ENCODE peak calls at places on chromosomes 5 and 9, in five cellular contexts. F, O, D, G and Q are unnamed samples.
A peak's percentile ranks its signal among the peaks of the same experiment; 100 is the strongest.

GRCh38 chr5:159316519-159317383 is 13.5 kb downstream of the IL12B start:
- DNase-seq in F (peak; percentile 44), O (peak; percentile 67), D (peak; percentile 48), G (no peak), Q (peak; percentile 35)

GRCh38 chr5:149724130-149724850 is 5.8 kb upstream of the PPARGC1B start:
- DNase-seq in F (no peak), O (no peak), D (no peak), G (no peak), Q (no peak)

GRCh38 chr5:152689275-152689711 is 284.2 kb upstream of the NMUR2 start:
- DNase-seq in F (no peak), O (peak; percentile 83), D (no peak), G (no peak), Q (no peak)

GRCh38 chr9:115849679-115850412 is 303.7 kb upstream of the PAPPA start:
- DNase-seq in F (no peak), O (no peak), D (peak; percentile 5), G (no peak), Q (no peak)

GRCh38 chr5:39486361-39486760 is 61.6 kb upstream of the DAB2 start:
- DNase-seq in F (no peak), O (no peak), D (no peak), G (no peak), Q (no peak)

GRCh38 chr5:3362606-3362910 is 233.1 kb upstream of the IRX1 start:
- DNase-seq in F (no peak), O (no peak), D (no peak), G (no peak), Q (no peak)

GRCh38 chr5:2166979-2167377 is 284.3 kb upstream of the IRX4 start:
- DNase-seq in F (no peak), O (no peak), D (no peak), G (no peak), Q (no peak)

GRCh38 chr5:39074009-39074886 is at the start of gene RICTOR:
- DNase-seq in F (peak; percentile 94), O (peak; percentile 88), D (peak; percentile 94), G (peak; percentile 82), Q (peak; percentile 85)

GRCh38 chr5:124289641-124290201 is 456.7 kb downstream of the ZNF608 start:
- DNase-seq in F (no peak), O (peak; percentile 8), D (no peak), G (no peak), Q (peak; percentile 95)

GRCh38 chr5:126736141-126736540 is 40.8 kb upstream of the LMNB1 start:
- DNase-seq in F (no peak), O (no peak), D (peak; percentile 86), G (no peak), Q (no peak)

GRCh38 chr5:91636351-91636750 is 253.2 kb upstream of the ARRDC3 start:
- DNase-seq in F (no peak), O (peak; percentile 41), D (no peak), G (no peak), Q (no peak)

GRCh38 chr5:100584889-100585288 is 49.7 kb downstream of the FAM174A start:
- DNase-seq in F (no peak), O (no peak), D (no peak), G (no peak), Q (no peak)

GRCh38 chr5:170266570-170267379 is 30.8 kb downstream of the LCP2 start:
- DNase-seq in F (no peak), O (no peak), D (no peak), G (no peak), Q (no peak)

GRCh38 chr5:169415351-169415750 is 114.4 kb upstream of the SLIT3 start:
- DNase-seq in F (no peak), O (no peak), D (no peak), G (no peak), Q (no peak)

GRCh38 chr9:121178676-121179372 is 22.8 kb downstream of the RAB14 start:
- DNase-seq in F (no peak), O (peak; percentile 80), D (no peak), G (no peak), Q (no peak)